ENCODE peak calls at places on chromosome 4, in ten cellular contexts. H is fibroblast of mammary gland; F is mammary epithelial cell; M is CD8-positive, alpha-beta T cell; Y is fibroblast of pulmonary artery; I is GM06990; P is tibial artery; C is AG09309; G is MM.1S; D is psoas muscle. B is an unnamed sample.

GRCh38 chr4:140609548-140610425 is 41.0 kb upstream of the UCP1 start:
- DNase-seq in H (peak), F (peak), M (no peak), Y (peak), I (no peak), P (no peak), C (peak), G (peak), D (no peak), B (peak)

GRCh38 chr4:87066403-87067119 is 131.8 kb downstream of the AFF1 start:
- DNase-seq in H (peak), F (no peak), M (no peak), Y (no peak), I (no peak), P (no peak), C (no peak), G (no peak), D (no peak), B (no peak)

GRCh38 chr4:99079625-99080295 is 8.8 kb downstream of the ADH5 start:
- DNase-seq in H (no peak), F (no peak), M (no peak), Y (no peak), I (no peak), P (no peak), C (no peak), G (no peak), D (no peak), B (no peak)

GRCh38 chr4:181676546-181676945 is 566.7 kb upstream of the TENM3 start:
- DNase-seq in H (no peak), F (peak), M (no peak), Y (no peak), I (no peak), P (no peak), C (no peak), G (no peak), D (no peak), B (no peak)

GRCh38 chr4:112853662-112854256 is 195.7 kb upstream of the ANK2 start:
- DNase-seq in H (peak), F (no peak), M (no peak), Y (peak), I (no peak), P (no peak), C (no peak), G (no peak), D (no peak), B (no peak)

GRCh38 chr4:109631709-109632108 is 71.5 kb downstream of the CASP6 start:
- DNase-seq in H (peak), F (no peak), M (no peak), Y (peak), I (no peak), P (peak), C (no peak), G (no peak), D (no peak), B (peak)

GRCh38 chr4:40306991-40307390 is 28.1 kb upstream of the CHRNA9 start:
- DNase-seq in H (no peak), F (no peak), M (no peak), Y (no peak), I (no peak), P (no peak), C (no peak), G (peak), D (no peak), B (no peak)

GRCh38 chr4:1408418-1408817 is 2.2 kb upstream of the NKX1-1 start:
- DNase-seq in H (no peak), F (no peak), M (no peak), Y (no peak), I (no peak), P (no peak), C (no peak), G (no peak), D (peak), B (no peak)

GRCh38 chr4:177464026-177464425 is 21.8 kb upstream of the AGA start:
- DNase-seq in H (no peak), F (no peak), M (no peak), Y (no peak), I (no peak), P (no peak), C (no peak), G (no peak), D (no peak), B (no peak)

GRCh38 chr4:163866728-163867313 is 372.3 kb downstream of the TMA16 start:
- DNase-seq in H (peak), F (peak), M (no peak), Y (no peak), I (no peak), P (no peak), C (no peak), G (peak), D (no peak), B (no peak)

GRCh38 chr4:15778191-15778741 is at the start of gene CD38:
- DNase-seq in H (no peak), F (no peak), M (no peak), Y (no peak), I (peak), P (peak), C (no peak), G (peak), D (peak), B (no peak)

GRCh38 chr4:15777697-15778096 is 431 bp upstream of the CD38 start:
- DNase-seq in H (no peak), F (no peak), M (no peak), Y (no peak), I (no peak), P (no peak), C (no peak), G (no peak), D (no peak), B (no peak)

GRCh38 chr4:15778742-15779231 is 659 bp downstream of the CD38 start:
- DNase-seq in H (no peak), F (no peak), M (peak), Y (no peak), I (peak), P (peak), C (no peak), G (peak), D (peak), B (peak)

GRCh38 chr4:15779789-15780188 is 1.7 kb downstream of the CD38 start:
- DNase-seq in H (no peak), F (peak), M (no peak), Y (no peak), I (no peak), P (no peak), C (no peak), G (no peak), D (no peak), B (no peak)

GRCh38 chr4:15779336-15779735 is 1.2 kb downstream of the CD38 start:
- DNase-seq in H (peak), F (peak), M (no peak), Y (peak), I (no peak), P (peak), C (no peak), G (no peak), D (peak), B (peak)
- TF ChIP-seq CTCF in H (peak), F (peak), M (no peak), Y (peak), I (peak), P (no peak), C (peak), G (peak), D (peak), B (peak)

GRCh38 chr4:80462537-80463207 is 127.1 kb downstream of the CFAP299 start:
- DNase-seq in H (peak), F (no peak), M (no peak), Y (no peak), I (peak), P (no peak), C (no peak), G (peak), D (no peak), B (no peak)

GRCh38 chr4:80466618-80467017 is 131.1 kb downstream of the CFAP299 start:
- DNase-seq in H (no peak), F (no peak), M (no peak), Y (no peak), I (no peak), P (no peak), C (no peak), G (no peak), D (no peak), B (no peak)

GRCh38 chr4:80465238-80465637 is 129.7 kb downstream of the CFAP299 start:
- DNase-seq in H (no peak), F (no peak), M (no peak), Y (no peak), I (no peak), P (no peak), C (no peak), G (no peak), D (no peak), B (no peak)

GRCh38 chr4:80461412-80461811 is 125.9 kb downstream of the CFAP299 start:
- DNase-seq in H (no peak), F (peak), M (no peak), Y (no peak), I (no peak), P (no peak), C (no peak), G (no peak), D (no peak), B (no peak)

DNA sequence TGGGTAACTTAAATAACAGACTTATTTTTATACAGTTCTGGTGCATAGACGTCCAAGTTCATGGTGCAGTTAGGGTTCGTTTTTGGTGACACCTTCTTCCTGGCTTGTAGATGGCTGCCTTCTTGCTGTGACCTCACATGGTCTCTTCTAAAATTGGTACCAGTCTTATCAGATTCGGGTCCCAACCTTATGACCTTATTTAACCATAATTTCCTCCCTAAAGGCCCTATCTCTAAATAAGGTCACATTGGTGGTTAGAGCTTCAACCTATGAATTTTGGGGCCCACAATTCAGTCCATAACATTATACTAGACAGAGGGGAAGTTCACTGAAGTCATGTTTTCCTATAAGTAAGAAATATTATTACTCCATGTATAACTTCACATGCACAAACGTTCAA is 128.0 kb downstream of the CFAP299 start:
- DNase-seq in H (no peak), F (no peak), M (no peak), Y (no peak), I (no peak), P (no peak), C (no peak), G (no peak), D (no peak), B (no peak)
- H3K4me3 ChIP-seq in H (no peak), F (no peak), M (no peak), Y (no peak), I (no peak), P (no peak), C (no peak), G (no peak), D (no peak), B (no peak)

GRCh38 chr4:80202190-80202711 is 4.9 kb downstream of the PRDM8 start:
- DNase-seq in H (peak), F (peak), M (peak), Y (peak), I (peak), P (peak), C (no peak), G (peak), D (peak), B (peak)
- TF ChIP-seq CTCF in H (no peak), F (peak), M (peak), Y (peak), I (peak), P (peak), C (peak), G (peak), D (peak), B (peak)

GRCh38 chr4:45350438-45350837 is 624.1 kb upstream of the GNPDA2 start:
- DNase-seq in H (peak), F (peak), M (no peak), Y (peak), I (no peak), P (no peak), C (no peak), G (peak), D (no peak), B (peak)
- H3K4me3 ChIP-seq in H (peak), F (no peak), M (no peak), Y (peak), I (peak), P (peak), C (no peak), G (no peak), D (peak), B (no peak)

DNA sequence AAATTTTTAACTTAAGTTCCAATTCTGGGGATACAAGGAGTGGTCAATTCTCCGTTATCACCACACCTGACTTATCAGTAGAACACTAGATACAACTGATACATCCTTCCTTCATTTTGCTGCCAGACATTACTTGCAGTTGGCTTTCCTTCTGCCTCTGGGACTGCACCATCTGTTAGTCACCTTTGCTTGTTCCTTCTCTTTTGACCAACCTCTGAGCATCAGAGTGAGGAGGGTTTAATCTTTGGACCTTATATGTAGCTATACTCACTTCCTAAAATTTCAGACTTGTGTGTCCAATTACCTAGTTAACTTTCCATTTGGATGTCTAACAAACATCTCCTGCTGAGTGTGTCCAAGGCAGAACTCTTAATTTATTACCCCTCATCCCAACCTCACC is 330.7 kb downstream of the PTTG2 start:
- DNase-seq in H (no peak), F (no peak), M (no peak), Y (no peak), I (no peak), P (no peak), C (no peak), G (no peak), D (no peak), B (no peak)
- TF ChIP-seq CTCF in H (no peak), F (no peak), M (no peak), Y (no peak), I (no peak), P (no peak), C (no peak), G (no peak), D (no peak), B (no peak)